ENCODE peak calls at places on chromosomes 3 and 15, in nine cellular contexts. R is NCI-H1417; F is left ventricle myocardium superior; A is activated gamma-delta T cell treated with Interleukin-2 at 50 U/mL for 16 hours; L is renal cortical epithelial cell; E is NCI-H1092; U is transverse colon; C is NT2/D1; X is stimulated activated CD4-positive, alpha-beta T cell treated with anti-CD3 and anti-CD28 coated beads, TNF-alpha, amount 100 ng/mL, for 4 hours. Q is an unnamed sample.

GRCh38 chr15:49830411-49830810 is 209.6 kb downstream of the DTWD1 start:
- DNase-seq in R (no peak), F (no peak), A (no peak), L (peak), E (no peak), U (no peak), C (no peak), X (no peak), Q (no peak)

GRCh38 chr3:66485291-66485968 is 15.4 kb downstream of the LRIG1 start:
- DNase-seq in R (no peak), F (no peak), A (no peak), L (no peak), E (no peak), U (no peak), C (no peak), X (no peak), Q (no peak)

GRCh38 chr15:51075364-51075763 is 19.3 kb downstream of the TNFAIP8L3 start:
- DNase-seq in R (no peak), F (peak), A (no peak), L (no peak), E (no peak), U (no peak), C (no peak), X (no peak), Q (no peak)

GRCh38 chr15:92877000-92877399 is 23.1 kb upstream of the CHD2 start:
- DNase-seq in R (no peak), F (no peak), A (no peak), L (no peak), E (no peak), U (no peak), C (no peak), X (no peak), Q (no peak)

GRCh38 chr3:155326901-155327300 is 33.4 kb upstream of the STRIT1 start:
- DNase-seq in R (no peak), F (no peak), A (no peak), L (no peak), E (no peak), U (no peak), C (no peak), X (no peak), Q (no peak)

GRCh38 chr15:97036301-97036700 is 705.8 kb downstream of the NR2F2 start:
- DNase-seq in R (no peak), F (no peak), A (no peak), L (peak), E (no peak), U (no peak), C (no peak), X (no peak), Q (no peak)

GRCh38 chr3:72352176-72352575 is 496.1 kb downstream of the SHQ1 start:
- DNase-seq in R (no peak), F (no peak), A (no peak), L (no peak), E (no peak), U (no peak), C (no peak), X (no peak), Q (no peak)

GRCh38 chr3:61690016-61690415 is 128.6 kb downstream of the PTPRG start:
- DNase-seq in R (no peak), F (no peak), A (no peak), L (no peak), E (no peak), U (no peak), C (no peak), X (no peak), Q (no peak)

GRCh38 chr15:32715276-32715675 is 2.5 kb upstream of the GREM1 start:
- DNase-seq in R (no peak), F (no peak), A (no peak), L (peak), E (no peak), U (no peak), C (no peak), X (no peak), Q (no peak)

GRCh38 chr3:29202368-29202767 is 78.5 kb upstream of the RBMS3 start:
- DNase-seq in R (no peak), F (no peak), A (no peak), L (no peak), E (no peak), U (no peak), C (no peak), X (no peak), Q (no peak)

GRCh38 chr3:81446806-81447205 is 314.6 kb downstream of the GBE1 start:
- DNase-seq in R (no peak), F (no peak), A (no peak), L (no peak), E (no peak), U (no peak), C (no peak), X (no peak), Q (no peak)

GRCh38 chr3:48567090-48567489 is 3.5 kb upstream of the UCN2 start:
- DNase-seq in R (no peak), F (no peak), A (no peak), L (no peak), E (no peak), U (no peak), C (no peak), X (no peak), Q (no peak)

GRCh38 chr15:78044407-78045155 is 32.9 kb downstream of the TBC1D2B start:
- DNase-seq in R (no peak), F (no peak), A (no peak), L (peak), E (no peak), U (no peak), C (no peak), X (no peak), Q (no peak)

GRCh38 chr15:90705212-90705611 is 11.9 kb upstream of the BLM start:
- DNase-seq in R (no peak), F (no peak), A (no peak), L (no peak), E (no peak), U (no peak), C (no peak), X (no peak), Q (no peak)

GRCh38 chr15:67146214-67146613 is 80.8 kb downstream of the SMAD3 start:
- DNase-seq in R (no peak), F (peak), A (no peak), L (peak), E (no peak), U (peak), C (no peak), X (no peak), Q (no peak)

GRCh38 chr3:134327594-134327975 is 46.7 kb downstream of the AMOTL2 start:
- DNase-seq in R (no peak), F (no peak), A (no peak), L (peak), E (no peak), U (no peak), C (no peak), X (no peak), Q (no peak)

GRCh38 chr15:93948728-93949127 is 282.6 kb upstream of the MCTP2 start:
- DNase-seq in R (peak), F (no peak), A (no peak), L (no peak), E (no peak), U (no peak), C (no peak), X (no peak), Q (no peak)

GRCh38 chr15:38531509-38531908 is 33.1 kb downstream of the RASGRP1 start:
- DNase-seq in R (no peak), F (no peak), A (no peak), L (peak), E (no peak), U (no peak), C (no peak), X (no peak), Q (no peak)

GRCh38 chr3:16192176-16192811 is 17.8 kb downstream of the GALNT15 start:
- DNase-seq in R (no peak), F (no peak), A (no peak), L (no peak), E (no peak), U (no peak), C (no peak), X (no peak), Q (no peak)

GRCh38 chr15:97759363-97759762 is 201.1 kb upstream of the ARRDC4 start:
- DNase-seq in R (no peak), F (no peak), A (no peak), L (no peak), E (no peak), U (no peak), C (no peak), X (no peak), Q (no peak)

GRCh38 chr3:86739244-86739643 is 251.7 kb downstream of the VGLL3 start:
- DNase-seq in R (no peak), F (no peak), A (no peak), L (no peak), E (no peak), U (no peak), C (no peak), X (no peak), Q (peak)

GRCh38 chr3:119352235-119352634 is 58.1 kb downstream of the ARHGAP31 start:
- DNase-seq in R (no peak), F (no peak), A (peak), L (peak), E (no peak), U (no peak), C (no peak), X (peak), Q (no peak)

GRCh38 chr15:101258238-101259144 is 6.6 kb upstream of the CHSY1 start:
- DNase-seq in R (peak), F (peak), A (peak), L (peak), E (no peak), U (peak), C (peak), X (no peak), Q (peak)

GRCh38 chr3:60142009-60142408 is 1092.2 kb upstream of the CFAP20DC start:
- DNase-seq in R (peak), F (no peak), A (no peak), L (no peak), E (no peak), U (no peak), C (no peak), X (no peak), Q (peak)

GRCh38 chr15:58222698-58223097 is 84.5 kb downstream of the AQP9 start:
- DNase-seq in R (peak), F (no peak), A (no peak), L (peak), E (no peak), U (no peak), C (no peak), X (no peak), Q (no peak)

GRCh38 chr3:44109997-44110396 is 131.7 kb upstream of the TOPAZ1 start:
- DNase-seq in R (no peak), F (no peak), A (no peak), L (no peak), E (no peak), U (no peak), C (no peak), X (no peak), Q (no peak)

GRCh38 chr3:79383402-79384012 is 384.3 kb downstream of the ROBO1 start:
- DNase-seq in R (no peak), F (no peak), A (no peak), L (no peak), E (no peak), U (no peak), C (no peak), X (no peak), Q (no peak)

GRCh38 chr3:32138545-32139104 is 32.2 kb downstream of the GPD1L start:
- DNase-seq in R (no peak), F (no peak), A (no peak), L (no peak), E (no peak), U (no peak), C (no peak), X (no peak), Q (no peak)

GRCh38 chr15:37246065-37246464 is 145.7 kb upstream of the MEIS2 start:
- DNase-seq in R (no peak), F (no peak), A (no peak), L (no peak), E (no peak), U (no peak), C (no peak), X (no peak), Q (no peak)

GRCh38 chr3:197896421-197896820 is 53.6 kb upstream of the RPL35A start:
- DNase-seq in R (no peak), F (no peak), A (no peak), L (no peak), E (no peak), U (no peak), C (no peak), X (no peak), Q (no peak)

GRCh38 chr3:100492059-100492809 is at the start of gene TMEM45A:
- DNase-seq in R (peak), F (peak), A (peak), L (peak), E (peak), U (peak), C (peak), X (peak), Q (peak)

GRCh38 chr3:178703268-178703975 is 167.2 kb downstream of the KCNMB2 start:
- DNase-seq in R (no peak), F (no peak), A (no peak), L (peak), E (no peak), U (no peak), C (no peak), X (no peak), Q (no peak)

GRCh38 chr3:172273378-172273777 is 174.9 kb downstream of the GHSR start:
- DNase-seq in R (no peak), F (no peak), A (no peak), L (no peak), E (no peak), U (no peak), C (no peak), X (no peak), Q (no peak)

GRCh38 chr3:23713641-23714040 is 92.1 kb upstream of the UBE2E1 start:
- DNase-seq in R (no peak), F (no peak), A (no peak), L (no peak), E (no peak), U (no peak), C (no peak), X (no peak), Q (no peak)

GRCh38 chr15:90219421-90220141 is 14.2 kb downstream of the CIB1 start:
- DNase-seq in R (peak), F (peak), A (peak), L (no peak), E (no peak), U (peak), C (peak), X (no peak), Q (no peak)

GRCh38 chr3:153293222-153293621 is 131.2 kb downstream of the RAP2B start:
- DNase-seq in R (no peak), F (no peak), A (no peak), L (no peak), E (no peak), U (no peak), C (no peak), X (no peak), Q (no peak)

GRCh38 chr15:72751751-72752455 is 31.7 kb downstream of the ADPGK start:
- DNase-seq in R (no peak), F (no peak), A (no peak), L (peak), E (no peak), U (no peak), C (no peak), X (no peak), Q (no peak)

Q was measured in HAP-1.